ENCODE peak calls at places on chromosomes 12 and 14, in eight cellular contexts. S, Y, L, H, C, E, Q and F are unnamed samples.

GRCh38 chr12:105978276-105978675 is 160.5 kb downstream of the NUAK1 start:
- DNase-seq in S (no peak), L (no peak), H (no peak), Y (no peak), C (no peak), Q (no peak), E (no peak), F (no peak)

GRCh38 chr12:109743076-109743910 is 29.7 kb downstream of the FAM222A start:
- DNase-seq in H (peak), L (no peak), C (peak), E (no peak), S (no peak), Q (peak), Y (peak), F (no peak)

GRCh38 chr14:68655021-68655811 is 137.7 kb downstream of the ZFP36L1 start:
- DNase-seq in C (no peak), E (no peak), L (no peak), H (no peak), Q (peak), S (no peak), Y (no peak), F (no peak)

GRCh38 chr12:15116073-15116472 is 105.1 kb downstream of the RERG start:
- DNase-seq in S (no peak), Y (no peak), L (no peak), H (no peak), Q (peak), E (no peak), C (no peak), F (no peak)

GRCh38 chr12:6553051-6553868 is 2.6 kb downstream of the IFFO1 start:
- DNase-seq in L (no peak), Y (no peak), Q (peak), H (no peak), C (peak), S (no peak), E (no peak), F (no peak)

GRCh38 chr12:54521291-54522062 is 23.9 kb downstream of the NCKAP1L start:
- DNase-seq in Y (no peak), H (no peak), S (no peak), L (no peak), E (no peak), C (no peak), Q (no peak), F (no peak)

GRCh38 chr12:27462851-27463250 is 16.3 kb downstream of the SMCO2 start:
- DNase-seq in C (peak), Q (peak), L (no peak), Y (no peak), E (no peak), H (no peak), S (no peak), F (no peak)

GRCh38 chr12:131087991-131088700 is 134.4 kb downstream of the ADGRD1 start:
- DNase-seq in C (no peak), E (no peak), Y (peak), Q (peak), S (no peak), L (no peak), H (peak), F (no peak)

GRCh38 chr12:96720363-96720705 is 186.7 kb upstream of the NEDD1 start:
- DNase-seq in C (no peak), H (no peak), E (peak), S (peak), Q (no peak), L (peak), Y (peak), F (peak)

GRCh38 chr12:69987453-69988102 is 162.6 kb downstream of the MYRFL start:
- DNase-seq in H (no peak), E (peak), L (peak), Y (peak), C (no peak), Q (peak), S (no peak), F (no peak)

GRCh38 chr14:82511399-82511798 is 977.7 kb upstream of the SEL1L start:
- DNase-seq in H (no peak), E (no peak), Y (no peak), S (no peak), C (no peak), L (no peak), Q (no peak), F (no peak)

GRCh38 chr14:56487761-56488160 is 91.8 kb upstream of the TMEM260 start:
- DNase-seq in Q (no peak), H (no peak), L (no peak), C (no peak), E (no peak), S (no peak), Y (no peak), F (no peak)

GRCh38 chr12:48978741-48979601 is 849 bp downstream of the WNT1 start:
- DNase-seq in S (no peak), Q (no peak), H (no peak), C (no peak), E (no peak), Y (no peak), L (no peak), F (no peak)

GRCh38 chr14:38363217-38363616 is 107.3 kb upstream of the CLEC14A start:
- DNase-seq in L (no peak), Y (no peak), C (no peak), S (no peak), H (no peak), E (no peak), Q (no peak), F (no peak)

GRCh38 chr14:20836668-20837338 is 34.2 kb upstream of the RNASE1 start:
- DNase-seq in H (peak), Y (no peak), L (peak), Q (no peak), S (no peak), E (peak), C (no peak), F (no peak)

GRCh38 chr12:114975974-114976310 is 292.0 kb upstream of the TBX3 start:
- DNase-seq in E (no peak), Y (no peak), S (no peak), L (no peak), Q (no peak), C (no peak), H (no peak), F (no peak)

GRCh38 chr12:118553856-118554504 is 177.6 kb downstream of the SUDS3 start:
- DNase-seq in C (no peak), L (no peak), S (no peak), Y (no peak), H (no peak), Q (no peak), E (no peak), F (no peak)

GRCh38 chr14:104316723-104317499 is 178.5 kb downstream of the KIF26A start:
- DNase-seq in E (no peak), S (no peak), Y (no peak), H (peak), Q (no peak), L (no peak), C (no peak), F (no peak)

GRCh38 chr12:27733052-27733656 is 22.5 kb downstream of the MRPS35 start:
- DNase-seq in C (no peak), E (no peak), L (peak), S (no peak), Y (peak), H (no peak), Q (no peak), F (no peak)

GRCh38 chr14:58398895-58399294 is 3.2 kb downstream of the TOMM20L start:
- DNase-seq in E (no peak), H (no peak), Q (no peak), Y (no peak), S (no peak), L (no peak), C (no peak), F (no peak)

GRCh38 chr12:100399095-100399494 is 42.2 kb downstream of the SLC17A8 start:
- DNase-seq in Y (no peak), L (no peak), E (no peak), S (no peak), C (no peak), Q (no peak), H (no peak), F (no peak)

GRCh38 chr12:3152892-3153291 is 75.7 kb downstream of the TSPAN9 start:
- DNase-seq in Y (no peak), Q (no peak), S (no peak), C (peak), E (no peak), L (no peak), H (no peak), F (no peak)

GRCh38 chr12:34625116-34625515 is 602.8 kb downstream of the ALG10 start:
- DNase-seq in H (no peak), S (no peak), Y (no peak), L (peak), E (no peak), Q (no peak), C (no peak), F (no peak)

GRCh38 chr14:22505751-22506710 is 83.0 kb downstream of the DAD1 start:
- DNase-seq in S (no peak), C (no peak), E (no peak), H (no peak), Y (peak), L (no peak), Q (no peak), F (no peak)

GRCh38 chr14:105917933-105918436 is 391.6 kb downstream of the TMEM121 start:
- DNase-seq in S (no peak), Q (no peak), H (no peak), Y (no peak), C (peak), E (no peak), L (no peak), F (no peak)

GRCh38 chr14:58488550-58488949 is 61.0 kb downstream of the KIAA0586 start:
- DNase-seq in H (no peak), Q (no peak), S (no peak), L (no peak), C (no peak), Y (no peak), E (no peak), F (no peak)

GRCh38 chr12:16241346-16241745 is 36.1 kb downstream of the SLC15A5 start:
- DNase-seq in L (no peak), S (no peak), C (no peak), Y (no peak), H (no peak), E (no peak), Q (no peak), F (no peak)

GRCh38 chr12:105382771-105383632 is 52.5 kb downstream of the C12orf75 start:
- DNase-seq in Q (peak), C (no peak), L (peak), E (peak), H (no peak), S (peak), Y (no peak), F (peak)

GRCh38 chr12:83896416-83896815 is 1016.2 kb downstream of the SLC6A15 start:
- DNase-seq in L (no peak), Q (no peak), E (no peak), H (no peak), C (no peak), Y (no peak), S (no peak), F (no peak)

GRCh38 chr12:4855121-4855924 is 54.4 kb upstream of the KCNA1 start:
- DNase-seq in H (peak), S (peak), Y (peak), L (peak), E (peak), C (peak), Q (peak), F (peak)

GRCh38 chr12:22533155-22533554 is 11.2 kb downstream of the C2CD5 start:
- DNase-seq in Q (no peak), Y (no peak), L (no peak), E (no peak), S (no peak), H (no peak), C (no peak), F (no peak)

GRCh38 chr12:105031061-105031807 is 45.1 kb downstream of the NOPCHAP1 start:
- DNase-seq in S (no peak), C (no peak), H (no peak), E (no peak), L (no peak), Q (no peak), Y (no peak), F (no peak)

GRCh38 chr12:49643135-49643534 is 19.8 kb downstream of the PRPF40B start:
- DNase-seq in Y (no peak), L (no peak), Q (no peak), E (no peak), C (peak), H (no peak), S (no peak), F (no peak)

GRCh38 chr14:102848830-102849521 is 71.7 kb downstream of the TRAF3 start:
- DNase-seq in S (no peak), L (no peak), H (peak), C (no peak), Q (no peak), Y (peak), E (no peak), F (no peak)

GRCh38 chr12:104190151-104190550 is 25.4 kb upstream of the TXNRD1 start:
- DNase-seq in S (no peak), Y (no peak), H (no peak), Q (no peak), C (no peak), E (no peak), L (no peak), F (no peak)

GRCh38 chr12:78099806-78100205 is 269.1 kb downstream of the NAV3 start:
- DNase-seq in S (no peak), L (no peak), Y (no peak), H (no peak), E (no peak), Q (no peak), C (no peak), F (no peak)

GRCh38 chr12:64923536-64923935 is 99.1 kb downstream of the TBC1D30 start:
- DNase-seq in E (no peak), L (no peak), H (no peak), Q (no peak), Y (no peak), C (no peak), S (no peak), F (no peak)
- TF ChIP-seq POLR2A in E (no peak), L (no peak), H (no peak), Q (no peak), Y (no peak), C (no peak), S (no peak), F (no peak)

GRCh38 chr12:57479376-57480115 is at the start of gene ARHGAP9:
- DNase-seq in S (no peak), Y (peak), Q (no peak), E (no peak), C (no peak), L (no peak), H (no peak), F (no peak)
- TF ChIP-seq POLR2A in S (peak), Y (no peak), Q (no peak), E (no peak), C (no peak), L (no peak), H (no peak), F (peak)

GRCh38 chr12:108691154-108691994 is 39.9 kb downstream of the CORO1C start:
- DNase-seq in Y (peak), C (peak), L (peak), Q (peak), H (peak), E (peak), S (no peak), F (peak)
- TF ChIP-seq POLR2A in Y (no peak), C (no peak), L (peak), Q (peak), H (no peak), E (peak), S (peak), F (peak)

GRCh38 chr12:92446082-92446460 is 256.7 kb upstream of the PLEKHG7 start:
- DNase-seq in E (no peak), H (no peak), Q (no peak), C (no peak), L (no peak), S (no peak), Y (no peak), F (no peak)

GRCh38 chr12:92440072-92440471 is 262.7 kb upstream of the PLEKHG7 start:
- DNase-seq in C (no peak), L (no peak), S (no peak), Q (no peak), Y (no peak), E (no peak), H (no peak), F (no peak)

GRCh38 chr12:92442782-92443181 is 260.0 kb upstream of the PLEKHG7 start:
- DNase-seq in Y (no peak), L (no peak), S (no peak), H (no peak), E (no peak), Q (no peak), C (no peak), F (no peak)

GRCh38 chr12:92444763-92445162 is 258.0 kb upstream of the PLEKHG7 start:
- DNase-seq in L (no peak), H (no peak), Y (peak), C (no peak), E (no peak), Q (peak), S (no peak), F (no peak)

GRCh38 chr12:92445253-92446081 is 257.3 kb upstream of the PLEKHG7 start:
- DNase-seq in L (no peak), Y (peak), Q (peak), S (no peak), C (peak), E (no peak), H (no peak), F (no peak)
- TF ChIP-seq POLR2A in L (no peak), Y (no peak), Q (no peak), S (peak), C (no peak), E (no peak), H (no peak), F (peak)